ENCODE peak calls at places on chromosomes 13 and 19, in four cellular contexts. One of them, this sample, is unnamed.

GRCh38 chr19:15779756-15780476 is 7.5 kb upstream of the OR10H5 start:
- DNase-seq in ovary: peak; percentile 92
- DNase-seq in heart left ventricle: peak; percentile 80
- DNase-seq in NCI-H774: no peak
- DNase-seq in this sample: peak; percentile 54

GRCh38 chr19:43425567-43426392 is 11.1 kb downstream of the TEX101 start:
- DNase-seq in ovary: no peak
- DNase-seq in NCI-H774: peak; percentile 34
- DNase-seq in heart left ventricle: no peak
- DNase-seq in this sample: no peak

GRCh38 chr13:112113851-112114250 is 46.9 kb downstream of the SOX1 start:
- DNase-seq in heart left ventricle: no peak
- DNase-seq in NCI-H774: peak; percentile 48
- DNase-seq in ovary: no peak
- DNase-seq in this sample: no peak

GRCh38 chr19:48391100-48392005 is at the start of gene KDELR1:
- DNase-seq in heart left ventricle: peak; percentile 82
- DNase-seq in NCI-H774: peak; percentile 58
- DNase-seq in ovary: peak; percentile 85
- DNase-seq in this sample: peak; percentile 86

GRCh38 chr13:35566340-35566739 is 89.9 kb upstream of the MAB21L1 start:
- DNase-seq in heart left ventricle: no peak
- DNase-seq in NCI-H774: no peak
- DNase-seq in ovary: no peak
- DNase-seq in this sample: no peak

GRCh38 chr13:96533408-96533807 is 443.5 kb downstream of the HS6ST3 start:
- DNase-seq in heart left ventricle: no peak
- DNase-seq in NCI-H774: no peak
- DNase-seq in ovary: no peak
- DNase-seq in this sample: no peak

GRCh38 chr13:19860884-19861655 is 2.4 kb downstream of the ZMYM5 start:
- DNase-seq in heart left ventricle: no peak
- DNase-seq in ovary: no peak
- DNase-seq in NCI-H774: no peak
- DNase-seq in this sample: no peak

GRCh38 chr13:41833851-41834250 is 127.1 kb downstream of the VWA8 start:
- DNase-seq in ovary: no peak
- DNase-seq in NCI-H774: no peak
- DNase-seq in heart left ventricle: no peak
- DNase-seq in this sample: no peak

GRCh38 chr19:40513741-40514315 is 47.0 kb downstream of the SPTBN4 start:
- DNase-seq in NCI-H774: no peak
- DNase-seq in ovary: no peak
- DNase-seq in heart left ventricle: no peak
- DNase-seq in this sample: no peak